ENCODE peak calls at places on chromosome 15, in seven cellular contexts. One of them, this sample, is unnamed.

GRCh38 chr15:27983496-27983895 is 115.6 kb downstream of the OCA2 start:
- DNase-seq in AG09309: no peak
- DNase-seq in fibroblast of lung: no peak
- DNase-seq in tibial artery: no peak
- DNase-seq in GM23338: no peak
- DNase-seq in uterus: no peak
- DNase-seq in mammary epithelial cell: no peak
- DNase-seq in this sample: no peak

GRCh38 chr15:25600751-25601150 is 161.9 kb upstream of the UBE3A start:
- DNase-seq in fibroblast of lung: no peak
- DNase-seq in tibial artery: no peak
- DNase-seq in uterus: no peak
- DNase-seq in AG09309: no peak
- DNase-seq in mammary epithelial cell: no peak
- DNase-seq in GM23338: no peak
- DNase-seq in this sample: no peak

GRCh38 chr15:57298204-57298603 is 78.1 kb upstream of the CGNL1 start:
- DNase-seq in AG09309: no peak
- DNase-seq in GM23338: no peak
- DNase-seq in fibroblast of lung: peak; percentile 60
- DNase-seq in mammary epithelial cell: no peak
- DNase-seq in uterus: no peak
- DNase-seq in tibial artery: no peak
- DNase-seq in this sample: no peak

GRCh38 chr15:44537728-44538240 is 837 bp downstream of the EIF3J start:
- DNase-seq in fibroblast of lung: peak; percentile 55
- DNase-seq in uterus: no peak
- DNase-seq in GM23338: peak; percentile 60
- DNase-seq in tibial artery: no peak
- DNase-seq in mammary epithelial cell: no peak
- DNase-seq in AG09309: no peak
- DNase-seq in this sample: no peak

GRCh38 chr15:55764398-55764797 is 21.4 kb upstream of the PRTG start:
- DNase-seq in uterus: no peak
- DNase-seq in GM23338: peak; percentile 41
- DNase-seq in AG09309: no peak
- DNase-seq in tibial artery: no peak
- DNase-seq in fibroblast of lung: no peak
- DNase-seq in mammary epithelial cell: no peak
- DNase-seq in this sample: no peak

GRCh38 chr15:39587291-39587909 is 6.5 kb downstream of the THBS1 start:
- DNase-seq in GM23338: no peak
- DNase-seq in fibroblast of lung: peak; percentile 15
- DNase-seq in tibial artery: no peak
- DNase-seq in AG09309: peak; percentile 78
- DNase-seq in uterus: no peak
- DNase-seq in mammary epithelial cell: no peak
- DNase-seq in this sample: no peak

GRCh38 chr15:89409184-89409992 is 74.8 kb upstream of the POLG start:
- DNase-seq in tibial artery: no peak
- DNase-seq in fibroblast of lung: no peak
- DNase-seq in GM23338: no peak
- DNase-seq in mammary epithelial cell: no peak
- DNase-seq in AG09309: no peak
- DNase-seq in uterus: no peak
- DNase-seq in this sample: no peak

GRCh38 chr15:99310745-99311144 is 59.5 kb downstream of the LRRC28 start:
- DNase-seq in AG09309: no peak
- DNase-seq in uterus: no peak
- DNase-seq in tibial artery: no peak
- DNase-seq in GM23338: no peak
- DNase-seq in fibroblast of lung: no peak
- DNase-seq in mammary epithelial cell: no peak
- DNase-seq in this sample: no peak

GRCh38 chr15:101023501-101024110 is 104.4 kb downstream of the LRRK1 start:
- DNase-seq in mammary epithelial cell: no peak
- DNase-seq in tibial artery: peak; percentile 19
- DNase-seq in AG09309: no peak
- DNase-seq in GM23338: no peak
- DNase-seq in uterus: no peak
- DNase-seq in fibroblast of lung: peak; percentile 11
- DNase-seq in this sample: no peak

GRCh38 chr15:56351957-56352506 is 13.2 kb upstream of the TEX9 start:
- DNase-seq in tibial artery: no peak
- DNase-seq in GM23338: no peak
- DNase-seq in mammary epithelial cell: no peak
- DNase-seq in uterus: no peak
- DNase-seq in AG09309: no peak
- DNase-seq in fibroblast of lung: peak; percentile 58
- DNase-seq in this sample: no peak

GRCh38 chr15:59222106-59222505 is 15.5 kb downstream of the LDHAL6B start:
- DNase-seq in tibial artery: no peak
- DNase-seq in mammary epithelial cell: peak; percentile 24
- DNase-seq in fibroblast of lung: peak; percentile 92
- DNase-seq in AG09309: peak; percentile 64
- DNase-seq in GM23338: no peak
- DNase-seq in uterus: no peak
- DNase-seq in this sample: no peak

GRCh38 chr15:37040072-37040742 is 60.1 kb downstream of the MEIS2 start:
- DNase-seq in uterus: no peak
- DNase-seq in mammary epithelial cell: no peak
- DNase-seq in fibroblast of lung: no peak
- DNase-seq in AG09309: no peak
- DNase-seq in tibial artery: no peak
- DNase-seq in GM23338: no peak
- DNase-seq in this sample: no peak

GRCh38 chr15:31977812-31978662 is 52.3 kb upstream of the CHRNA7 start:
- DNase-seq in fibroblast of lung: peak; percentile 18
- DNase-seq in AG09309: no peak
- DNase-seq in GM23338: peak; percentile 87
- DNase-seq in tibial artery: no peak
- DNase-seq in uterus: no peak
- DNase-seq in mammary epithelial cell: no peak
- DNase-seq in this sample: peak; percentile 50

GRCh38 chr15:69499521-69500201 is 47.0 kb downstream of the RPLP1 start:
- DNase-seq in GM23338: no peak
- DNase-seq in fibroblast of lung: no peak
- DNase-seq in mammary epithelial cell: no peak
- DNase-seq in AG09309: no peak
- DNase-seq in uterus: no peak
- DNase-seq in tibial artery: no peak
- DNase-seq in this sample: no peak

GRCh38 chr15:25504307-25504706 is 65.5 kb upstream of the UBE3A start:
- DNase-seq in tibial artery: no peak
- DNase-seq in AG09309: peak; percentile 46
- DNase-seq in uterus: no peak
- DNase-seq in GM23338: no peak
- DNase-seq in mammary epithelial cell: no peak
- DNase-seq in fibroblast of lung: peak; percentile 68
- DNase-seq in this sample: no peak

GRCh38 chr15:95202569-95203349 is 971.4 kb downstream of the MCTP2 start:
- DNase-seq in AG09309: no peak
- DNase-seq in tibial artery: no peak
- DNase-seq in mammary epithelial cell: no peak
- DNase-seq in fibroblast of lung: peak; percentile 50
- DNase-seq in uterus: no peak
- DNase-seq in GM23338: no peak
- DNase-seq in this sample: no peak

GRCh38 chr15:90192961-90193786 is 8.0 kb upstream of the SEMA4B start:
- DNase-seq in fibroblast of lung: peak; percentile 15
- DNase-seq in mammary epithelial cell: no peak
- DNase-seq in tibial artery: no peak
- DNase-seq in uterus: no peak
- DNase-seq in AG09309: no peak
- DNase-seq in GM23338: no peak
- DNase-seq in this sample: no peak

GRCh38 chr15:90004252-90004651 is 3.1 kb downstream of the ZNF710 start:
- DNase-seq in mammary epithelial cell: no peak
- DNase-seq in GM23338: no peak
- DNase-seq in fibroblast of lung: no peak
- DNase-seq in tibial artery: no peak
- DNase-seq in AG09309: no peak
- DNase-seq in uterus: peak; percentile 27
- DNase-seq in this sample: peak; percentile 37

GRCh38 chr15:66941231-66941711 is 124.1 kb upstream of the SMAD3 start:
- DNase-seq in tibial artery: peak; percentile 66
- DNase-seq in GM23338: no peak
- DNase-seq in AG09309: no peak
- DNase-seq in fibroblast of lung: no peak
- DNase-seq in uterus: no peak
- DNase-seq in mammary epithelial cell: no peak
- DNase-seq in this sample: no peak

GRCh38 chr15:95669146-95669922 is 661.2 kb upstream of the NR2F2 start:
- DNase-seq in fibroblast of lung: no peak
- DNase-seq in GM23338: peak; percentile 12
- DNase-seq in AG09309: no peak
- DNase-seq in mammary epithelial cell: no peak
- DNase-seq in uterus: peak; percentile 24
- DNase-seq in tibial artery: no peak
- DNase-seq in this sample: peak; percentile 8

GRCh38 chr15:90910441-90911301 is 7.6 kb downstream of the MAN2A2 start:
- DNase-seq in GM23338: no peak
- DNase-seq in mammary epithelial cell: no peak
- DNase-seq in fibroblast of lung: no peak
- DNase-seq in uterus: no peak
- DNase-seq in AG09309: no peak
- DNase-seq in tibial artery: no peak
- DNase-seq in this sample: no peak

GRCh38 chr15:100114526-100114925 is 227.2 kb downstream of the ADAMTS17 start:
- DNase-seq in uterus: no peak
- DNase-seq in fibroblast of lung: peak; percentile 87
- DNase-seq in mammary epithelial cell: no peak
- DNase-seq in GM23338: peak; percentile 27
- DNase-seq in AG09309: no peak
- DNase-seq in tibial artery: no peak
- DNase-seq in this sample: peak; percentile 79

GRCh38 chr15:25173241-25174028 is 218.6 kb downstream of the SNRPN start:
- DNase-seq in uterus: peak; percentile 7
- DNase-seq in AG09309: no peak
- DNase-seq in tibial artery: no peak
- DNase-seq in GM23338: no peak
- DNase-seq in mammary epithelial cell: no peak
- DNase-seq in fibroblast of lung: no peak
- DNase-seq in this sample: peak; percentile 2

GRCh38 chr15:75905231-75905630 is 1.6 kb downstream of the FBXO22 start:
- DNase-seq in mammary epithelial cell: no peak
- DNase-seq in uterus: no peak
- DNase-seq in GM23338: no peak
- DNase-seq in fibroblast of lung: no peak
- DNase-seq in tibial artery: no peak
- DNase-seq in AG09309: no peak
- DNase-seq in this sample: no peak
- H3K4me3 ChIP-seq in mammary epithelial cell: peak overlapping the region; percentile 4
- H3K4me3 ChIP-seq in uterus: no peak overlapping the region
- H3K4me3 ChIP-seq in GM23338: peak overlapping the region; percentile 95
- H3K4me3 ChIP-seq in fibroblast of lung: peak overlapping the region; percentile 19
- H3K4me3 ChIP-seq in tibial artery: no peak overlapping the region
- H3K4me3 ChIP-seq in AG09309: no peak overlapping the region
- H3K4me3 ChIP-seq in this sample: no peak overlapping the region

GRCh38 chr15:78340243-78341056 is at the start of gene CRABP1:
- DNase-seq in AG09309: no peak
- DNase-seq in mammary epithelial cell: no peak
- DNase-seq in uterus: no peak
- DNase-seq in GM23338: peak; percentile 86
- DNase-seq in tibial artery: no peak
- DNase-seq in fibroblast of lung: no peak
- DNase-seq in this sample: no peak
- H3K4me3 ChIP-seq in AG09309: no peak within 1 kb of the TSS
- H3K4me3 ChIP-seq in mammary epithelial cell: no peak within 1 kb of the TSS
- H3K4me3 ChIP-seq in uterus: no peak within 1 kb of the TSS
- H3K4me3 ChIP-seq in GM23338: peak within 1 kb of the TSS; percentile 82
- H3K4me3 ChIP-seq in tibial artery: no peak within 1 kb of the TSS
- H3K4me3 ChIP-seq in fibroblast of lung: no peak within 1 kb of the TSS
- H3K4me3 ChIP-seq in this sample: no peak within 1 kb of the TSS

GRCh38 chr15:49814709-49815108 is 193.9 kb downstream of the DTWD1 start:
- DNase-seq in uterus: no peak
- DNase-seq in tibial artery: no peak
- DNase-seq in AG09309: no peak
- DNase-seq in GM23338: no peak
- DNase-seq in fibroblast of lung: no peak
- DNase-seq in mammary epithelial cell: no peak
- DNase-seq in this sample: no peak

GRCh38 chr15:49808341-49808740 is 187.5 kb downstream of the DTWD1 start:
- DNase-seq in fibroblast of lung: no peak
- DNase-seq in tibial artery: no peak
- DNase-seq in GM23338: no peak
- DNase-seq in AG09309: no peak
- DNase-seq in mammary epithelial cell: no peak
- DNase-seq in uterus: no peak
- DNase-seq in this sample: no peak

GRCh38 chr15:49813615-49814014 is 192.8 kb downstream of the DTWD1 start:
- DNase-seq in mammary epithelial cell: no peak
- DNase-seq in fibroblast of lung: no peak
- DNase-seq in tibial artery: no peak
- DNase-seq in GM23338: no peak
- DNase-seq in uterus: no peak
- DNase-seq in AG09309: no peak
- DNase-seq in this sample: no peak

GRCh38 chr15:49809894-49810594 is 189.2 kb downstream of the DTWD1 start:
- DNase-seq in tibial artery: no peak
- DNase-seq in AG09309: no peak
- DNase-seq in uterus: no peak
- DNase-seq in GM23338: no peak
- DNase-seq in fibroblast of lung: no peak
- DNase-seq in mammary epithelial cell: no peak
- DNase-seq in this sample: no peak

GRCh38 chr15:49810651-49811175 is 189.9 kb downstream of the DTWD1 start:
- DNase-seq in GM23338: no peak
- DNase-seq in AG09309: no peak
- DNase-seq in uterus: no peak
- DNase-seq in tibial artery: no peak
- DNase-seq in mammary epithelial cell: no peak
- DNase-seq in fibroblast of lung: no peak
- DNase-seq in this sample: no peak
- H3K4me3 ChIP-seq in GM23338: no peak overlapping the region
- H3K4me3 ChIP-seq in AG09309: no peak overlapping the region
- H3K4me3 ChIP-seq in uterus: no peak overlapping the region
- H3K4me3 ChIP-seq in tibial artery: no peak overlapping the region
- H3K4me3 ChIP-seq in mammary epithelial cell: no peak overlapping the region
- H3K4me3 ChIP-seq in fibroblast of lung: no peak overlapping the region
- H3K4me3 ChIP-seq in this sample: no peak overlapping the region

DNA sequence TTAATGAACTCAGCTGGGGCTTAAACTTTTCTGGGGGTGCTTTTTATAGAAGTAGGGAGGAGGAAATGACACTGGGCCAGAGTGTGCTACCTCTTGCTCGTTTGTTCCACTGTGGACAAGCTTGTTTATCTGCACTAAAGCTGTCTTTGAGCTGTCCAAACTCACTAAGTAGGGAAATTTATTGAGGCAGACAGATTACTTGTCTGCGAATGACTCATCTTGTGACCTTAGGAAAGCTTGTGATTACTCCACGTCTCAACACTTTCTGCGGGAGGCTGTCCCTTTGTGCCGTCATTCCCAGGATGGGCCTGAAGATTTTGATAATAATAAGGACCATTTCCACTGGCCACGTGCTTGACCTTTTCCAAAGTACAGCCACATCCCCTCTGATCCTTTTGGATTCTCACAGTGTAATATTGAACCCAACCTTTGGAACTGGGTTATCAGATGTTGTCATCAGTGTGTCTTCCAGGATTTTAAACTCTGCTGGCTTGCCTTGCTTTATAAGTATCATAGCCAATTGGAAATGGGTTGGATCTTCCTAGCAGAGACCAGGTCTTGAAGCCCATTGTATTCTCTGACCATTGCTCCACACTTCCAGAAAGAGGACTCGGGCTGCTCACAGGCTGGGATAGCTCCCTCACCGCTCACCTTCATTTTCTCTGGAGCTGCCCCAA is 84.7 kb downstream of the AGBL1 start:
- DNase-seq in uterus: peak; percentile 66
- DNase-seq in mammary epithelial cell: peak; percentile 14
- DNase-seq in AG09309: no peak
- DNase-seq in GM23338: no peak
- DNase-seq in fibroblast of lung: peak; percentile 72
- DNase-seq in tibial artery: no peak
- DNase-seq in this sample: no peak
- H3K4me3 ChIP-seq in uterus: no peak overlapping the region
- H3K4me3 ChIP-seq in mammary epithelial cell: no peak overlapping the region
- H3K4me3 ChIP-seq in AG09309: no peak overlapping the region
- H3K4me3 ChIP-seq in GM23338: no peak overlapping the region
- H3K4me3 ChIP-seq in fibroblast of lung: no peak overlapping the region
- H3K4me3 ChIP-seq in tibial artery: no peak overlapping the region
- H3K4me3 ChIP-seq in this sample: no peak overlapping the region

This sample was measured in heart left ventricle.